ENCODE peak calls at places on chromosomes 13 and 19, in six cellular contexts. P is body of pancreas, X is caudate nucleus, A is IMR-90, S is cardiac muscle cell, V is A549. C is an unnamed sample.
A peak's percentile ranks its signal among the peaks of the same experiment; 100 is the strongest.

GRCh38 chr13:73984949-73985691 is 149.1 kb downstream of the KLF12 start:
- DNase-seq in P (no peak), S (peak; percentile 57), V (no peak), A (no peak), X (no peak), C (no peak)

GRCh38 chr13:26964278-26965057 is 203.9 kb upstream of the GPR12 start:
- DNase-seq in X (no peak), S (peak; percentile 33), P (peak; percentile 73), A (peak; percentile 67), V (no peak), C (no peak)

GRCh38 chr19:11390359-11390758 is 6.2 kb upstream of the EPOR start:
- DNase-seq in A (no peak), S (no peak), X (no peak), P (no peak), V (no peak), C (no peak)

GRCh38 chr19:18293642-18294466 is 12.4 kb upstream of the JUND start:
- DNase-seq in S (no peak), P (no peak), X (peak; percentile 22), V (no peak), A (no peak), C (no peak)

GRCh38 chr13:99655351-99656091 is 154.2 kb downstream of the TM9SF2 start:
- DNase-seq in V (peak; percentile 96), X (no peak), S (no peak), A (peak; percentile 24), P (peak; percentile 6), C (no peak)

GRCh38 chr19:14317157-14317556 is 64.1 kb upstream of the ADGRE5 start:
- DNase-seq in V (no peak), X (no peak), P (no peak), S (no peak), A (no peak), C (no peak)

GRCh38 chr13:21826214-21827015 is 155.5 kb downstream of the FGF9 start:
- DNase-seq in X (no peak), A (no peak), P (no peak), S (no peak), V (no peak), C (no peak)

GRCh38 chr19:13146763-13147563 is 3.2 kb downstream of the STX10 start:
- DNase-seq in V (peak; percentile 35), X (no peak), A (no peak), S (no peak), P (peak; percentile 33), C (peak; percentile 49)

GRCh38 chr13:101627556-101627943 is 175.1 kb downstream of the ITGBL1 start:
- DNase-seq in X (no peak), A (peak; percentile 18), S (no peak), V (peak; percentile 15), P (no peak), C (no peak)

GRCh38 chr13:114161644-114162532 is 17.2 kb upstream of the CFAP97D2 start:
- DNase-seq in P (peak; percentile 52), X (no peak), V (no peak), S (no peak), A (peak; percentile 19), C (peak; percentile 84)

GRCh38 chr13:32538234-32538620 is 368 bp downstream of the N4BP2L2 start:
- DNase-seq in V (no peak), A (peak; percentile 62), X (no peak), P (peak; percentile 68), S (peak; percentile 65), C (no peak)

GRCh38 chr13:28485551-28485950 is 9.4 kb downstream of the FLT1 start:
- DNase-seq in P (no peak), A (no peak), V (no peak), S (no peak), X (no peak), C (no peak)

GRCh38 chr19:39004403-39004802 is 27.9 kb downstream of the FBXO27 start:
- DNase-seq in S (no peak), P (no peak), A (no peak), X (no peak), V (no peak), C (no peak)

DNA sequence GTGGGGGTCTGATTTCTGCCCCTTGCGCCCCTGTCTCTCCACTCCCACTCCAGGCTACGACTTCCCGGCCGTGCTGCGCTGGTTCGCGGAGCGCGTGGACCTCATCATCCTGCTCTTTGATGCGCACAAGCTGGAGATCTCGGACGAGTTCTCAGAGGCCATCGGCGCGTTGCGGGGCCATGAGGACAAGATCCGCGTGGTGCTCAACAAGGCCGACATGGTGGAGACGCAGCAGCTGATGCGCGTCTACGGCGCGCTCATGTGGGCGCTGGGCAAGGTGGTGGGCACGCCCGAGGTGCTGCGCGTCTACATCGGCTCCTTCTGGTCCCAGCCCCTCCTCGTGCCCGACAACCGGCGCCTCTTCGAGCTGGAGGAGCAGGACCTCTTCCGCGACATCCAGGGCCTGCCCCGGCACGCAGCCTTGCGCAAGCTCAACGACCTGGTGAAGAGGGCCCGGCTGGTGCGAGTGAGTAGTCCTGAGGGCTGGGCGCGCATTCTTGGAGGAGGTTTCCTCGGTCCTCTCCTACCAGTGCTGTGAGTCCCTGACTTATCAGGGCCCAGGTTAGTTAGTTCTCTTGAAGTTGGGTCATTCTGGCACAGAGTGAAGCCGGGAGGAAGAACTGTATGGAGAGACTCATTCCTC is 12.7 kb downstream of the EHD2 start:
- DNase-seq in V (peak; percentile 53), P (no peak), S (no peak), X (no peak), A (no peak), C (no peak)
- H3K27ac ChIP-seq in V (peak overlapping the region; percentile 38), P (no peak overlapping the region), S (no peak overlapping the region), X (no peak overlapping the region), A (peak overlapping the region; percentile 71), C (peak overlapping the region; percentile 90)

GRCh38 chr19:24140099-24140498 is 53.1 kb downstream of the ZNF254 start:
- DNase-seq in P (no peak), S (no peak), V (peak; percentile 55), A (peak; percentile 96), X (no peak), C (no peak)
- H3K27ac ChIP-seq in P (no peak overlapping the region), S (no peak overlapping the region), V (no peak overlapping the region), A (peak overlapping the region; percentile 34), X (no peak overlapping the region), C (no peak overlapping the region)

DNA sequence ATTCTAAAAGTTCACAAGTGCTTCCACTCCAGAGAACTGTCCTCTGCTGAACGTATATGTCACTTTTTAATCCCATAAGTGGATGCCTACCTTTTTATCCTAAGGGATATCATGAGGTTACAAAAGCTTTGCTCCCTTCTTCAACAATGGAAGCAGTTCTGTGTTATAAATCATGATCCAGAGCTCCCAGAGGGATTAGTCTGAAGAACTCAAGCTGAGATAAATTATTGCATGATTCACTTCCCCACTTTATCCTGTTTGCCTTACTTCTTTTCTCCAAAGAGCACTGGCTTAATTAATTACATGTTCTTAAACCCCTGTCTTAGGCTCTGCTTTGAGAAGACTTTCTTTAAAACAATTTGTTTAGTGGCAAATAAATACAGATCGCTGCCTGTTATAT is 246.7 kb downstream of the PCDH17 start:
- DNase-seq in P (no peak), S (no peak), V (no peak), X (no peak), A (no peak), C (no peak)
- H3K27ac ChIP-seq in P (no peak overlapping the region), S (no peak overlapping the region), V (no peak overlapping the region), X (no peak overlapping the region), A (no peak overlapping the region), C (no peak overlapping the region)

GRCh38 chr19:3457531-3458228 is 22.6 kb downstream of the SMIM24 start:
- DNase-seq in V (peak; percentile 83), P (no peak), S (no peak), X (no peak), A (no peak), C (no peak)
- H3K27ac ChIP-seq in V (peak overlapping the region; percentile 91), P (peak overlapping the region; percentile 79), S (no peak overlapping the region), X (peak overlapping the region; percentile 85), A (peak overlapping the region; percentile 22), C (peak overlapping the region; percentile 87)

GRCh38 chr13:45349438-45349837 is 8.5 kb upstream of the TPT1 start:
- DNase-seq in V (no peak), A (peak; percentile 51), P (no peak), X (no peak), S (no peak), C (no peak)
- H3K27ac ChIP-seq in V (no peak overlapping the region), A (no peak overlapping the region), P (no peak overlapping the region), X (no peak overlapping the region), S (no peak overlapping the region), C (no peak overlapping the region)

GRCh38 chr13:29852464-29853054 is 2.1 kb upstream of the UBL3 start:
- DNase-seq in A (peak; percentile 30), S (no peak), V (no peak), P (no peak), X (no peak), C (no peak)
- H3K27ac ChIP-seq in A (no peak overlapping the region), S (no peak overlapping the region), V (peak overlapping the region; percentile 36), P (no peak overlapping the region), X (no peak overlapping the region), C (no peak overlapping the region)